ENCODE peak calls at places on chromosome 15, in ten cellular contexts. J is effector memory CD4-positive, alpha-beta T cell; M is NCI-H774; C is mesendoderm; A is GM19239; K is left ventricle myocardium inferior; O is PC-3; X is epithelial cell of prostate; H is AG08395; N is PC-9. Z is an unnamed sample.

GRCh38 chr15:76994001-76994400 is 925 bp upstream of the PSTPIP1 start:
- DNase-seq in J (peak), M (no peak), C (no peak), A (no peak), K (peak), O (peak), X (peak), H (no peak), N (peak), Z (peak)

GRCh38 chr15:34610388-34610787 is 26.9 kb upstream of the GOLGA8B start:
- DNase-seq in J (no peak), M (no peak), C (peak), A (no peak), K (no peak), O (peak), X (no peak), H (peak), N (no peak), Z (peak)

GRCh38 chr15:87609474-87609873 is 647.1 kb downstream of the NTRK3 start:
- DNase-seq in J (no peak), M (no peak), C (no peak), A (no peak), K (no peak), O (peak), X (no peak), H (peak), N (no peak), Z (peak)

GRCh38 chr15:84006467-84006866 is 229.1 kb upstream of the GOLGA6L4 start:
- DNase-seq in J (no peak), M (no peak), C (no peak), A (no peak), K (no peak), O (no peak), X (no peak), H (no peak), N (no peak), Z (no peak)

GRCh38 chr15:90789496-90789895 is 72.3 kb downstream of the BLM start:
- DNase-seq in J (no peak), M (no peak), C (no peak), A (no peak), K (no peak), O (no peak), X (no peak), H (no peak), N (no peak), Z (no peak)

GRCh38 chr15:73305331-73306211 is 63.2 kb downstream of the HCN4 start:
- DNase-seq in J (no peak), M (peak), C (peak), A (no peak), K (no peak), O (peak), X (peak), H (peak), N (peak), Z (peak)

GRCh38 chr15:45948226-45948625 is 313.4 kb downstream of the SQOR start:
- DNase-seq in J (no peak), M (no peak), C (peak), A (no peak), K (no peak), O (no peak), X (no peak), H (no peak), N (no peak), Z (no peak)

GRCh38 chr15:90697180-90697579 is 20.0 kb upstream of the BLM start:
- DNase-seq in J (no peak), M (no peak), C (no peak), A (no peak), K (no peak), O (no peak), X (no peak), H (no peak), N (no peak), Z (no peak)

GRCh38 chr15:87752250-87752951 is 504.1 kb downstream of the NTRK3 start:
- DNase-seq in J (no peak), M (peak), C (no peak), A (no peak), K (no peak), O (peak), X (peak), H (peak), N (peak), Z (peak)

GRCh38 chr15:50058231-50058630 is 60.8 kb downstream of the ATP8B4 start:
- DNase-seq in J (no peak), M (peak), C (no peak), A (no peak), K (no peak), O (no peak), X (no peak), H (no peak), N (no peak), Z (no peak)

GRCh38 chr15:41940441-41940857 is 31.9 kb downstream of the EHD4 start:
- DNase-seq in J (peak), M (no peak), C (no peak), A (no peak), K (no peak), O (peak), X (peak), H (peak), N (no peak), Z (peak)

GRCh38 chr15:96273317-96274086 is 57.0 kb upstream of the NR2F2 start:
- DNase-seq in J (no peak), M (no peak), C (peak), A (no peak), K (no peak), O (peak), X (peak), H (peak), N (peak), Z (peak)

GRCh38 chr15:65752151-65752700 is 39.9 kb downstream of the DENND4A start:
- DNase-seq in J (no peak), M (no peak), C (no peak), A (no peak), K (no peak), O (no peak), X (no peak), H (no peak), N (no peak), Z (no peak)

GRCh38 chr15:59746777-59747176 is 57.7 kb upstream of the BNIP2 start:
- DNase-seq in J (no peak), M (no peak), C (no peak), A (no peak), K (no peak), O (no peak), X (no peak), H (no peak), N (no peak), Z (no peak)

GRCh38 chr15:64249406-64249805 is 86.6 kb upstream of the PPIB start:
- DNase-seq in J (no peak), M (peak), C (no peak), A (no peak), K (no peak), O (peak), X (peak), H (no peak), N (peak), Z (peak)

GRCh38 chr15:39874890-39875549 is 45.0 kb downstream of the GPR176 start:
- DNase-seq in J (no peak), M (peak), C (peak), A (no peak), K (no peak), O (peak), X (no peak), H (peak), N (peak), Z (peak)

GRCh38 chr15:63551400-63551799 is 45.8 kb upstream of the FBXL22 start:
- DNase-seq in J (no peak), M (no peak), C (no peak), A (no peak), K (no peak), O (peak), X (no peak), H (peak), N (no peak), Z (peak)

GRCh38 chr15:83066034-83066760 is 855 bp downstream of the BTBD1 start:
- DNase-seq in J (no peak), M (no peak), C (no peak), A (no peak), K (peak), O (peak), X (no peak), H (no peak), N (no peak), Z (no peak)

GRCh38 chr15:31314380-31314779 is 12.3 kb upstream of the KLF13 start:
- DNase-seq in J (no peak), M (no peak), C (no peak), A (no peak), K (no peak), O (no peak), X (no peak), H (no peak), N (no peak), Z (no peak)

GRCh38 chr15:48642795-48643194 is 2.7 kb downstream of the FBN1 start:
- DNase-seq in J (no peak), M (no peak), C (no peak), A (no peak), K (no peak), O (no peak), X (no peak), H (no peak), N (no peak), Z (no peak)

GRCh38 chr15:80265021-80265420 is 13.0 kb upstream of the CTXND1 start:
- DNase-seq in J (no peak), M (no peak), C (no peak), A (no peak), K (no peak), O (peak), X (no peak), H (peak), N (no peak), Z (peak)

GRCh38 chr15:90201150-90201943 is at the start of gene SEMA4B:
- DNase-seq in J (peak), M (peak), C (peak), A (peak), K (peak), O (peak), X (no peak), H (peak), N (peak), Z (peak)

GRCh38 chr15:66236806-66237205 is 16.7 kb downstream of the MEGF11 start:
- DNase-seq in J (no peak), M (no peak), C (no peak), A (no peak), K (no peak), O (no peak), X (no peak), H (no peak), N (no peak), Z (no peak)

GRCh38 chr15:81085898-81086297 is 48.2 kb upstream of the CFAP161 start:
- DNase-seq in J (no peak), M (no peak), C (no peak), A (no peak), K (no peak), O (peak), X (no peak), H (no peak), N (no peak), Z (no peak)

GRCh38 chr15:81858586-81858985 is 187.2 kb downstream of the MEX3B start:
- DNase-seq in J (no peak), M (no peak), C (no peak), A (no peak), K (no peak), O (no peak), X (no peak), H (no peak), N (no peak), Z (no peak)